ENCODE peak calls at places on chromosomes 12 and 14, in seven cellular contexts. T is A549, N is HCT116, X is SK-N-SH, A is K562, J is HepG2, U is GM23338. L is an unnamed sample.

GRCh38 chr14:59632381-59632780 is 55.8 kb upstream of the CCDC175 start:
- DNase-seq in T (peak; percentile 25), N (peak; percentile 33), X (peak; percentile 58), A (peak; percentile 21), J (peak; percentile 20), U (peak; percentile 73), L (peak; percentile 22)

GRCh38 chr14:104286086-104286485 is 147.7 kb downstream of the KIF26A start:
- DNase-seq in T (no peak), N (no peak), X (no peak), A (no peak), J (no peak), U (no peak), L (no peak)

GRCh38 chr12:131097247-131098177 is 143.8 kb downstream of the ADGRD1 start:
- DNase-seq in T (no peak), N (no peak), X (peak; percentile 92), A (no peak), J (no peak), U (no peak), L (no peak)

GRCh38 chr12:116406529-116406928 is 129.0 kb upstream of the MED13L start:
- DNase-seq in T (peak; percentile 90), N (peak; percentile 83), X (no peak), A (peak; percentile 55), J (peak; percentile 71), U (peak; percentile 65), L (peak; percentile 95)

GRCh38 chr12:75783093-75783877 is 248.3 kb downstream of the PHLDA1 start:
- DNase-seq in T (no peak), N (no peak), X (no peak), A (no peak), J (no peak), U (no peak), L (no peak)

GRCh38 chr14:24274101-24274543 is 2.7 kb upstream of the RABGGTA start:
- DNase-seq in T (no peak), N (no peak), X (no peak), A (peak; percentile 71), J (no peak), U (peak; percentile 21), L (peak; percentile 89)

GRCh38 chr14:79056879-79057278 is 886.7 kb downstream of the NRXN3 start:
- DNase-seq in T (no peak), N (no peak), X (no peak), A (no peak), J (no peak), U (no peak), L (no peak)

GRCh38 chr14:65228436-65228835 is 126.1 kb upstream of the MAX start:
- DNase-seq in T (no peak), N (no peak), X (no peak), A (no peak), J (no peak), U (no peak), L (no peak)

GRCh38 chr12:9961901-9962300 is 9.3 kb upstream of the CLEC12A start:
- DNase-seq in T (no peak), N (no peak), X (no peak), A (no peak), J (no peak), U (no peak), L (no peak)

GRCh38 chr12:114444422-114445279 is 38.7 kb upstream of the TBX5 start:
- DNase-seq in T (no peak), N (no peak), X (no peak), A (peak; percentile 3), J (no peak), U (peak; percentile 61), L (no peak)

GRCh38 chr14:68439741-68440140 is 353.1 kb downstream of the ZFP36L1 start:
- DNase-seq in T (no peak), N (no peak), X (no peak), A (no peak), J (no peak), U (no peak), L (no peak)

GRCh38 chr14:68440776-68441175 is 352.1 kb downstream of the ZFP36L1 start:
- DNase-seq in T (no peak), N (no peak), X (no peak), A (no peak), J (no peak), U (no peak), L (no peak)

GRCh38 chr14:68441532-68441931 is 351.3 kb downstream of the ZFP36L1 start:
- DNase-seq in T (no peak), N (no peak), X (no peak), A (no peak), J (no peak), U (no peak), L (no peak)

GRCh38 chr14:68444449-68445168 is 348.3 kb downstream of the ZFP36L1 start:
- DNase-seq in T (no peak), N (no peak), X (no peak), A (no peak), J (peak; percentile 20), U (no peak), L (no peak)

GRCh38 chr14:68442828-68443460 is 349.9 kb downstream of the ZFP36L1 start:
- DNase-seq in T (no peak), N (no peak), X (no peak), A (no peak), J (no peak), U (no peak), L (no peak)
- TF ChIP-seq REST in T (no peak), N (no peak), X (no peak), A (no peak), J (no peak), U (no peak), L (no peak)

GRCh38 chr14:89771251-89771650 is 183.3 kb downstream of the EFCAB11 start:
- DNase-seq in T (no peak), N (no peak), X (no peak), A (no peak), J (no peak), U (no peak), L (no peak)
- TF ChIP-seq REST in T (no peak), N (no peak), X (no peak), A (no peak), J (no peak), U (no peak), L (no peak)

GRCh38 chr14:93982684-93983007 is 6.3 kb upstream of the ASB2 start:
- DNase-seq in T (no peak), N (no peak), X (no peak), A (no peak), J (no peak), U (no peak), L (no peak)
- TF ChIP-seq REST in T (no peak), N (no peak), X (no peak), A (no peak), J (no peak), U (no peak), L (no peak)

DNA sequence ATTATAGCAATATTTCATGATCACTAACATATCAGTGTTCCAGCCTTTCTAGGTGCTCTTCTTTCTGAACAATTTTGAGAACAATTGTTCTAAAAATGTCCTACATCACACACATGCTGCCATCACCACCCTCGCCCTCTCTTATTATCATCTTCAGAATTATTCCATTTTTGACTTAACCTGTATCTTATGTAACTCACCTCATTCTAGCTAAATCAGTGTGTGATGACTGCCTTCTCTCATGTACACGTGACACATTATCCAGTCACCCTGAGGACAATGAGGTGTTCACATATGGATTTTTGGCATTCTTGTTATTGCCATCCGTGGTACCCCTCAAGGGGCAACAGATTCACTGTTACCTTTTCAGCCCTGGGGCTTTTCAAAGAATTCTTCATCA is 87.3 kb downstream of the RFX4 start:
- DNase-seq in T (no peak), N (no peak), X (no peak), A (no peak), J (no peak), U (no peak), L (no peak)
- TF ChIP-seq REST in T (no peak), N (no peak), X (no peak), A (no peak), J (no peak), U (no peak), L (no peak)